ENCODE peak calls at places on chromosomes 12 and 14, in seven cellular contexts. R is kidney, Z is OCI-LY7, H is heart right ventricle, Y is brain microvascular endothelial cell, O is hepatocyte, I is fibroblast of mammary gland. M is an unnamed sample.

GRCh38 chr14:21313512-21313911 is 33.6 kb downstream of the RPGRIP1 start:
- DNase-seq in R (no peak), Z (no peak), H (no peak), Y (no peak), O (no peak), I (no peak), M (no peak)

GRCh38 chr14:81209187-81209836 is 11.4 kb downstream of the GTF2A1 start:
- DNase-seq in R (no peak), Z (peak; percentile 50), H (no peak), Y (peak; percentile 32), O (no peak), I (no peak), M (no peak)

GRCh38 chr12:3107071-3107583 is 29.9 kb downstream of the TSPAN9 start:
- DNase-seq in R (no peak), Z (no peak), H (no peak), Y (peak; percentile 86), O (no peak), I (peak; percentile 65), M (no peak)

GRCh38 chr12:55068416-55069010 is 48.7 kb downstream of the NEUROD4 start:
- DNase-seq in R (no peak), Z (peak; percentile 71), H (no peak), Y (peak; percentile 48), O (peak; percentile 73), I (peak; percentile 64), M (no peak)

GRCh38 chr14:90645842-90646443 is 170.3 kb downstream of the TTC7B start:
- DNase-seq in R (peak; percentile 83), Z (no peak), H (no peak), Y (peak; percentile 23), O (peak; percentile 47), I (no peak), M (no peak)

GRCh38 chr12:47767197-47767724 is 5.8 kb upstream of the SLC48A1 start:
- DNase-seq in R (peak; percentile 68), Z (peak; percentile 78), H (peak; percentile 57), Y (no peak), O (peak; percentile 41), I (peak; percentile 65), M (no peak)

GRCh38 chr12:122545855-122546254 is 18.8 kb downstream of the KNTC1 start:
- DNase-seq in R (no peak), Z (no peak), H (no peak), Y (no peak), O (no peak), I (no peak), M (no peak)

GRCh38 chr12:131102493-131102931 is 148.8 kb downstream of the ADGRD1 start:
- DNase-seq in R (peak; percentile 56), Z (no peak), H (no peak), Y (no peak), O (no peak), I (no peak), M (peak; percentile 50)

DNA sequence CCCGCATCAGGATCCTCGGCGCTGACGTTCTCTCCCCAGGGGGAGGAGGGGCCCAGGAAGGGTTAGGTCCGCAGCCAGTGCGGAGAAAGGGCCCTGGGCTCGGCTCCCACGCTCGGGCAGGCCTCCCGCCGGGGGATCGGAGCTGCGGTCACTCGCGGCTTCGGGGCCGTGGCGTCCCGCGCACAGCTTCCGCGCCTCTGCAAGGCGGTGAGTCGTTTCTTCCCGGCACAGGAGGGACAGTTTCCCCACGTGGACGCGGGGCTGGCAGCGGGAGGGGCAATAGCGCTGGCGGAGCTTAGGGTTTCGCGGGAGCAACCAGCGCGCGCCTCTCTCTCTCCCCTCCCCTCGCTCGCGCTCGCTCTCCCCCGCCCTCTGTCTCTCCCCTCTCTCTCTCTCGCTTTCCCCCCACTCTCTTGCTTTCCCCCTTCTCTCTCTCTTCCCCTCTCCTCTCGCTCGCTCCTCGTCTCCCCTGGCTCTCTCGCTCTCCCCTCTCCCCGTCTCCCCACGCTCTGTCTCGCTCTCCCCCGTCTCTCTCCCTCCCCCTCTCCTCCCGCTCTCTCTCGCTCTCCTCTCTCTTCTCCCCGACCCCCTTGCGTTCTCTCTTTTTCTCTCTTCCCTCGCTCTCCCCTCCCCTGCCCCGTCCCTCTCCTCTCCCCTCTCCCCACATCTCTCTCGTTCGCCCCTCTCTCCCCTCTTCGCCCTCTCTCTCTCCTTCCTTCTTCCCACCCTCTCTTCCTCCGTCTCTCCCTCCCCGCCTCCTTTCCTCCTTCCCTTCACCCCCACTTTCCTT is 12.8 kb upstream of the MAP3K9 start:
- DNase-seq in R (peak; percentile 89), Z (no peak), H (peak; percentile 46), Y (peak; percentile 18), O (peak; percentile 77), I (peak; percentile 46), M (peak; percentile 67)
- H3K4me3 ChIP-seq in R (peak overlapping the region; percentile 63), Z (peak overlapping the region; percentile 56), H (peak overlapping the region; percentile 72), Y (peak overlapping the region; percentile 62), O (peak overlapping the region; percentile 94), I (peak overlapping the region; percentile 54), M (peak overlapping the region; percentile 57)

DNA sequence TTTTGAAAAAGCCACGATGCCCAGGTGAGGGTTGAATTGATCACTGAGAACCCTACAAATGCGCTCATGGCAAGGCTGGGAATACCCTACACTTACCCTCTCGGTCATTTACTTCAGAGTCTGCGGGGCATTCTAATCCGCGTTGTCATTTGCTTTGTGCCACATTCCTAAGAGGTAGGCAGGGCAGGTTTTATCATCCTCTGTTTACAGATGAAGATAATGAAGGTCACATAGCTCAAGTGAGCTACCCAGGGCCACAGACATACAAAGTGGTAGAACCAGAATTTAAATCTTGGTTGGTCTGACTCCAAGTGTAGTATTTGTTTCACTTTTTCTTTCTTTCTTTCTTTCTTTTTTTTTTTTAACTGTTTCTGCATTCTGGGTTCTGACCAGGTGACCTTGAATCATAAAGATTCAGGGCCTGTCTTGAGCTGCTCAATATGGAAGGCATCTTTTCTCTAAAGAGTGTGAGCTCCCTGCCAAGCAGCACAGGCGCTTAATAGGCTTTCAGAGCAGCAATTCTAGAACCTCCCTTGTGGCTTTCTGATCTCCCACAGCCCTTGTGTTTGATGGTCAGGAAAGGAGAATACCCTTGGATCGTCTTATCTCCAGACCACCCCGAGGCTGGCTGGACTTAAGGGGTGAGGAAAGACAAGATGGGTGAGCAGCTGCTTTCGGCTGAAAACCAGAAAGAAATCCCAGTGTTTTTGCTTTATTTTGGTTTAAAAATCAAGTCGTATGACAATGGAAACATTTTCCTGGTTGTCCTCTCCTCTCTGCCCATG is 662 bp upstream of the BATF start:
- DNase-seq in R (no peak), Z (no peak), H (no peak), Y (no peak), O (peak; percentile 42), I (no peak), M (no peak)
- H3K4me3 ChIP-seq in R (no peak overlapping the region), Z (peak overlapping the region; percentile 62), H (peak overlapping the region; percentile 65), Y (no peak overlapping the region), O (no peak overlapping the region), I (no peak overlapping the region), M (no peak overlapping the region)

DNA sequence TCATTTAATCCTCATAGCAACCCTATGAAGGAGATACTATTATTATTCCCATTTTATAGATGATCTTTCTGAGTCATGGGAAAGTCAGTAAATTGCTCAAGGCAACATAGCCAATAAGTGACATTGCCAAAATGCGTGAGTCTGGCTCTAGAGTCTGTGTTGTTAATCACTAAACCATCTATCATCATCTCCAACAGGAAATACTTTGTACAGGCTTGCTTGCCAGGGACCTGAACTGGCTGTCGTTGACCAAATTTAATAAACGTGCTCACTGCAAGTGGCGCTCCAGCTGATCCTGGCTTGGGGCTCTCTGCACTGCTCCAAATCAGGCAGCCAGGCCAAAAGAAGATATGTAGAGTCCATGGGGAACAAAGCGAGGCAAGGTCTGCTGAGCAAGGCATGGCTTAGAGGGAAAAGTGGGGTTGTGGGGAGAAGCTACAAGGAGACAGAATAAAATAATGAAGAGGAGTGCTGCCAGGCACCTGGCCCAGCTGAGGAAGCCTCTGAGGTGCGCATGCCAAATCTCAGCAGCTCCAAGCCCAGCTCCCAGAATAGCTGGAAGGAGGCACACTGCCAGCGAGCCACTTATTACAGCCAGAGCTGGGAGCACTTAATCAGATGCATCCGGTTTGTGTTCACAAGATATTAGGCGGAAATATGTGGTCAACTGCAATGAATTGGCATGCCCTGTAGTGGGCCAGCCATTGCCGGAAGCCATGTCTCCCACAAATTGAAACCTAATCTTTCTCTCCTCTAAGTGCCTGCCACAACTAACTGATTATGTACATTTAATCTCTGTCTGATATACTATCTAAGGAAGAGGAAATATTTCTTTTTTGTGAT is 43.3 kb upstream of the PTPRO start:
- DNase-seq in R (peak; percentile 87), Z (no peak), H (peak; percentile 82), Y (peak; percentile 56), O (peak; percentile 44), I (peak; percentile 94), M (peak; percentile 87)
- H3K4me3 ChIP-seq in R (no peak overlapping the region), Z (no peak overlapping the region), H (no peak overlapping the region), Y (no peak overlapping the region), O (no peak overlapping the region), I (no peak overlapping the region), M (no peak overlapping the region)

GRCh38 chr12:113403435-113404415 is at the start of gene SDS:
- DNase-seq in R (no peak), Z (no peak), H (peak; percentile 65), Y (no peak), O (peak; percentile 61), I (peak; percentile 39), M (peak; percentile 70)
- H3K4me3 ChIP-seq in R (peak within 1 kb of the TSS; percentile 37), Z (no peak within 1 kb of the TSS), H (peak within 1 kb of the TSS; percentile 36), Y (no peak within 1 kb of the TSS), O (no peak within 1 kb of the TSS), I (no peak within 1 kb of the TSS), M (no peak within 1 kb of the TSS)